ENCODE peak calls at places on chromosomes 5 and 9, in ten cellular contexts. G, C, D, O, L, M, K, J, V and I are unnamed samples.

GRCh38 chr9:12923472-12924009 is 148.7 kb downstream of the LURAP1L start:
- DNase-seq in J (no peak), K (peak; percentile 9), V (no peak), O (peak; percentile 89), C (peak; percentile 23), G (no peak), D (no peak), L (no peak), M (no peak), I (peak; percentile 45)

GRCh38 chr5:78896128-78896527 is 89.0 kb downstream of the ARSB start:
- DNase-seq in J (no peak), C (no peak), V (no peak), K (no peak), O (peak; percentile 90), M (no peak), L (no peak), D (no peak), G (no peak), I (no peak)

GRCh38 chr5:87254035-87254434 is 13.6 kb upstream of the RASA1 start:
- DNase-seq in M (no peak), C (no peak), V (no peak), O (no peak), L (no peak), G (no peak), J (no peak), D (no peak), K (no peak), I (no peak)

GRCh38 chr5:143105216-143105905 is 298.1 kb downstream of the NR3C1 start:
- DNase-seq in V (no peak), M (no peak), J (no peak), D (no peak), L (no peak), G (no peak), O (no peak), K (no peak), C (no peak), I (no peak)

GRCh38 chr9:91186311-91187101 is 175.2 kb downstream of the AUH start:
- DNase-seq in V (no peak), L (peak; percentile 77), C (no peak), K (no peak), M (no peak), G (no peak), D (no peak), O (peak; percentile 63), J (peak; percentile 26), I (no peak)

GRCh38 chr9:27590636-27591035 is 17.4 kb upstream of the C9orf72 start:
- DNase-seq in V (no peak), G (no peak), D (no peak), J (no peak), K (no peak), M (no peak), L (no peak), C (no peak), O (peak; percentile 13), I (no peak)

GRCh38 chr5:146151970-146152369 is 30.5 kb downstream of the LARS1 start:
- DNase-seq in K (no peak), G (no peak), V (no peak), M (no peak), D (no peak), O (no peak), L (no peak), J (no peak), C (no peak), I (no peak)

GRCh38 chr5:86894006-86894560 is 276.3 kb downstream of the COX7C start:
- DNase-seq in V (no peak), K (no peak), L (no peak), J (no peak), D (no peak), G (no peak), C (no peak), O (peak; percentile 10), M (no peak), I (no peak)

GRCh38 chr9:91060520-91061343 is 259.1 kb downstream of the SYK start:
- DNase-seq in O (peak; percentile 99), L (peak; percentile 25), D (no peak), G (no peak), V (peak; percentile 94), M (peak; percentile 79), K (peak; percentile 28), C (no peak), J (no peak), I (no peak)

GRCh38 chr9:21251162-21251561 is 11.4 kb upstream of the IFNA14 start:
- DNase-seq in G (no peak), K (no peak), V (no peak), C (no peak), J (no peak), L (no peak), O (no peak), M (no peak), D (no peak), I (no peak)

GRCh38 chr9:21251638-21252037 is 11.8 kb upstream of the IFNA14 start:
- DNase-seq in L (no peak), D (no peak), C (no peak), O (no peak), G (no peak), J (no peak), M (no peak), K (no peak), V (peak; percentile 42), I (no peak)

GRCh38 chr9:21255538-21256212 is 15.9 kb upstream of the IFNA14 start:
- DNase-seq in G (no peak), M (no peak), C (no peak), K (no peak), O (no peak), J (no peak), V (no peak), D (no peak), L (no peak), I (no peak)

DNA sequence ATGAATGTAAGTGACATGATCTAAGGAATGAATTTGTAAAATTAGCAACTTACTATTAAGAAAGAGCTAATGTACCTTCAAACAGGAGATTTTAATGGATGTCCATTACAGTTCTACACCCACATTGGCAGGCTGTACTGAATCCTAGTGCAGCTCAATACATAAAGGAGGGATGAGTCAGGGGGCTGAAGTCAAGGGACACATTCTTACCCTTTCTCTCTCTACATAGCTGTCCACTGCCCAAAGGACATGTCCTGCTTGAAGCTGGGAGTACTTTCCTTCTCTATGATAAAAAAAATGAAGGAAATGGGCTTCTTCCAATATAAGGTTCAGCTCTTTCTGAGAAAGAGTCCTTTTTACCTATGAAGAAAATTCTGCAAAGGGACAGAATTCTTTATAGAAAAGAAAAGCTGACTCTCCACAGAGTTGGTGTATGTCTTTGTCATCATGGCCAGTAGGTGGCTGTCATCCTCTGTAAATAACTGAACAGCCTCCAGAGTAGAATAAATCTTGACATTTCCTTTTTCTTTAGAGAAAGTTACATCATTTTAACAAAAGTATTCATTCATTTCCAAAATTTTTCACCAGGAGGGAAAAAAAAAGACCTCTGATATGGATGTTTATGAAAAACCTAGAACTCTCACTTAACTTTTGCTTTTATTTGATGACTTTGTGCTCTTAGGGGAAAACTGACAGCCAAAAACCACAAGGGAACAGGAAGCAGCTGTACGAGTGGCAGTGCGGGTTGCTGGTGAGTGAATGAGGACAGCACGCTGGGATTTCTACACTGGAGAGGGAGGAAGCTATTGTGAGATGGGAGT is 13.1 kb upstream of the IFNA14 start:
- DNase-seq in K (no peak), D (peak; percentile 67), O (peak; percentile 14), G (no peak), M (no peak), C (peak; percentile 26), L (no peak), V (peak; percentile 10), J (no peak), I (peak; percentile 32)
- H3K27ac ChIP-seq in K (no peak overlapping the region), D (no peak overlapping the region), O (no peak overlapping the region), G (no peak overlapping the region), M (no peak overlapping the region), C (no peak overlapping the region), L (no peak overlapping the region), V (no peak overlapping the region), J (no peak overlapping the region), I (no peak overlapping the region)

GRCh38 chr9:72315510-72316287 is 49.3 kb downstream of the ZFAND5 start:
- DNase-seq in L (no peak), J (no peak), K (peak; percentile 50), D (no peak), C (no peak), O (peak; percentile 16), M (peak; percentile 82), G (no peak), V (no peak), I (peak; percentile 89)

GRCh38 chr9:72315089-72315509 is 49.9 kb downstream of the ZFAND5 start:
- DNase-seq in V (no peak), O (peak; percentile 47), G (peak; percentile 83), L (no peak), J (no peak), D (no peak), K (peak; percentile 58), M (peak; percentile 88), C (peak; percentile 38), I (no peak)

GRCh38 chr9:72309366-72310133 is 55.5 kb downstream of the ZFAND5 start:
- DNase-seq in V (no peak), C (no peak), O (no peak), G (no peak), M (no peak), J (no peak), L (no peak), D (no peak), K (no peak), I (no peak)

GRCh38 chr9:72312563-72312962 is 52.4 kb downstream of the ZFAND5 start:
- DNase-seq in D (no peak), M (no peak), L (no peak), O (no peak), C (no peak), J (no peak), K (no peak), G (no peak), V (no peak), I (no peak)

GRCh38 chr9:72313507-72313906 is 51.5 kb downstream of the ZFAND5 start:
- DNase-seq in D (no peak), C (no peak), J (no peak), L (no peak), O (no peak), V (no peak), G (no peak), M (no peak), K (no peak), I (no peak)
- H3K4me1 ChIP-seq in D (peaks cover 12% of the 10 kb centered on the region), C (no peaks in the 10 kb centered on the region), J (no peaks in the 10 kb centered on the region), L (peaks cover 34% of the 10 kb centered on the region), O (peaks cover 4% of the 10 kb centered on the region), V (peaks cover 20% of the 10 kb centered on the region), G (peaks cover 9% of the 10 kb centered on the region), M (peaks cover 38% of the 10 kb centered on the region), K (peaks cover 55% of the 10 kb centered on the region), I (peaks cover 33% of the 10 kb centered on the region)

GRCh38 chr5:180071418-180072255 is at the start of gene RNF130:
- DNase-seq in L (no peak), J (peak; percentile 96), M (peak; percentile 97), C (peak; percentile 95), D (peak; percentile 99), O (peak; percentile 88), G (peak; percentile 95), V (peak; percentile 80), K (peak; percentile 95), I (peak; percentile 99)
- TF ChIP-seq POLR2A in L (no peak), J (peak; percentile 86), M (peak; percentile 33), C (no peak), D (no peak), O (peak; percentile 70), G (peak; percentile 58), V (peak; percentile 79), K (peak; percentile 83), I (no peak)

DNA sequence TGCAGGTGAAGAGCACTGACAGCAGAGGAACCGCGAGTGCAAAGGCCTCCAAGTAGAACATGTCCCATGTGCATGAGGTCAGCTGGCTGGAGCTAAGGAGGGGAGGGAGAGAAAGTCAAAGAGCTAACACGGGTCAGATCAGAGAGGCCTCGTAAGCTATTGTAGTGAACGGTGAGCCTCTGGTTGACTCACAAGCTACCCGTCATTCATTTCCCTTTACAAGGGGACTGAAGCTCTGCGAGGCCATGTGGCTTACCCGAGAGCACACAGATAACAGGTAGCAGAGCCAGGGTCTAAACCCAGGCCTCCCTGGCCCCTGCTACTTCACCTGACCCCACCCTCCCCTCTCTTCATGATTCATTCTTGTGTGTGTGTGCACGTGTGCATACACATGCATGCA is 152.7 kb upstream of the ADRA1B start:
- DNase-seq in O (no peak), J (no peak), V (no peak), K (no peak), L (no peak), G (no peak), D (no peak), C (no peak), M (no peak), I (no peak)
- H3K27ac ChIP-seq in O (peak overlapping the region; percentile 95), J (no peak overlapping the region), V (no peak overlapping the region), K (no peak overlapping the region), L (no peak overlapping the region), G (no peak overlapping the region), D (peak overlapping the region; percentile 63), C (no peak overlapping the region), M (no peak overlapping the region), I (peak overlapping the region; percentile 7)